ENCODE peak calls at places on chromosomes 11 and 22, in six cellular contexts. One of them, this sample, is unnamed.

GRCh38 chr11:8706673-8707432 is 24.3 kb downstream of the RPL27A start:
- DNase-seq in progenitor cell of endocrine pancreas: no peak
- DNase-seq in T-helper 9 cell: no peak
- DNase-seq in substantia nigra: no peak
- DNase-seq in iPS DF 6.9: no peak
- DNase-seq in H7: no peak
- DNase-seq in this sample: no peak

GRCh38 chr11:43573233-43573632 is 107.3 kb upstream of the HSD17B12 start:
- DNase-seq in substantia nigra: no peak
- DNase-seq in H7: peak; percentile 75
- DNase-seq in progenitor cell of endocrine pancreas: no peak
- DNase-seq in iPS DF 6.9: no peak
- DNase-seq in T-helper 9 cell: no peak
- DNase-seq in this sample: peak; percentile 61

GRCh38 chr11:47305734-47306483 is 36.0 kb downstream of the MADD start:
- DNase-seq in progenitor cell of endocrine pancreas: no peak
- DNase-seq in iPS DF 6.9: no peak
- DNase-seq in H7: no peak
- DNase-seq in T-helper 9 cell: no peak
- DNase-seq in substantia nigra: peak; percentile 62
- DNase-seq in this sample: no peak

GRCh38 chr22:20777420-20778177 is 3.7 kb downstream of the SERPIND1 start:
- DNase-seq in substantia nigra: no peak
- DNase-seq in T-helper 9 cell: no peak
- DNase-seq in progenitor cell of endocrine pancreas: no peak
- DNase-seq in iPS DF 6.9: no peak
- DNase-seq in H7: no peak
- DNase-seq in this sample: no peak

GRCh38 chr11:111913997-111914396 is 1.5 kb downstream of the HSPB2 start:
- DNase-seq in iPS DF 6.9: no peak
- DNase-seq in T-helper 9 cell: no peak
- DNase-seq in substantia nigra: peak; percentile 55
- DNase-seq in H7: no peak
- DNase-seq in progenitor cell of endocrine pancreas: no peak
- DNase-seq in this sample: no peak

GRCh38 chr11:116946414-116946813 is 109.0 kb upstream of the APOA1 start:
- DNase-seq in substantia nigra: no peak
- DNase-seq in H7: no peak
- DNase-seq in T-helper 9 cell: no peak
- DNase-seq in iPS DF 6.9: no peak
- DNase-seq in progenitor cell of endocrine pancreas: no peak
- DNase-seq in this sample: no peak

GRCh38 chr22:17047656-17048055 is 37.1 kb upstream of the IL17RA start:
- DNase-seq in substantia nigra: no peak
- DNase-seq in progenitor cell of endocrine pancreas: no peak
- DNase-seq in T-helper 9 cell: no peak
- DNase-seq in H7: no peak
- DNase-seq in iPS DF 6.9: no peak
- DNase-seq in this sample: no peak

GRCh38 chr11:100383357-100383865 is 303.7 kb upstream of the ARHGAP42 start:
- DNase-seq in progenitor cell of endocrine pancreas: no peak
- DNase-seq in T-helper 9 cell: no peak
- DNase-seq in substantia nigra: no peak
- DNase-seq in H7: no peak
- DNase-seq in iPS DF 6.9: no peak
- DNase-seq in this sample: no peak

GRCh38 chr11:121613724-121614123 is 161.0 kb upstream of the SORL1-AS1 start:
- DNase-seq in T-helper 9 cell: no peak
- DNase-seq in iPS DF 6.9: no peak
- DNase-seq in substantia nigra: no peak
- DNase-seq in H7: no peak
- DNase-seq in progenitor cell of endocrine pancreas: no peak
- DNase-seq in this sample: no peak

GRCh38 chr22:37545703-37546435 is 14.4 kb upstream of the CDC42EP1 start:
- DNase-seq in H7: peak; percentile 97
- DNase-seq in T-helper 9 cell: no peak
- DNase-seq in substantia nigra: no peak
- DNase-seq in progenitor cell of endocrine pancreas: peak; percentile 44
- DNase-seq in iPS DF 6.9: no peak
- DNase-seq in this sample: peak; percentile 90

GRCh38 chr22:25368271-25368670 is 148.8 kb downstream of the CRYBB2 start:
- DNase-seq in iPS DF 6.9: no peak
- DNase-seq in T-helper 9 cell: no peak
- DNase-seq in H7: no peak
- DNase-seq in substantia nigra: no peak
- DNase-seq in progenitor cell of endocrine pancreas: no peak
- DNase-seq in this sample: peak; percentile 56

GRCh38 chr22:20552450-20552894 is 45.1 kb downstream of the MED15 start:
- DNase-seq in substantia nigra: peak; percentile 45
- DNase-seq in progenitor cell of endocrine pancreas: no peak
- DNase-seq in H7: no peak
- DNase-seq in iPS DF 6.9: no peak
- DNase-seq in T-helper 9 cell: no peak
- DNase-seq in this sample: peak; percentile 4

GRCh38 chr22:41801886-41802285 is 1.4 kb downstream of the CCDC134 start:
- DNase-seq in progenitor cell of endocrine pancreas: no peak
- DNase-seq in T-helper 9 cell: no peak
- DNase-seq in substantia nigra: no peak
- DNase-seq in H7: no peak
- DNase-seq in iPS DF 6.9: no peak
- DNase-seq in this sample: no peak

GRCh38 chr22:25492950-25493790 is 71.3 kb upstream of the GRK3 start:
- DNase-seq in H7: no peak
- DNase-seq in substantia nigra: no peak
- DNase-seq in iPS DF 6.9: no peak
- DNase-seq in T-helper 9 cell: no peak
- DNase-seq in progenitor cell of endocrine pancreas: no peak
- DNase-seq in this sample: no peak

GRCh38 chr22:49881856-49882255 is 28.2 kb downstream of the ZBED4 start:
- DNase-seq in substantia nigra: no peak
- DNase-seq in iPS DF 6.9: no peak
- DNase-seq in progenitor cell of endocrine pancreas: no peak
- DNase-seq in H7: no peak
- DNase-seq in T-helper 9 cell: no peak
- DNase-seq in this sample: no peak

GRCh38 chr22:23649071-23649501 is 17.0 kb upstream of the DRICH1 start:
- DNase-seq in H7: no peak
- DNase-seq in substantia nigra: no peak
- DNase-seq in iPS DF 6.9: no peak
- DNase-seq in progenitor cell of endocrine pancreas: no peak
- DNase-seq in T-helper 9 cell: no peak
- DNase-seq in this sample: no peak

GRCh38 chr11:75194147-75194546 is 43.2 kb downstream of the SLCO2B1 start:
- DNase-seq in substantia nigra: no peak
- DNase-seq in T-helper 9 cell: no peak
- DNase-seq in iPS DF 6.9: no peak
- DNase-seq in progenitor cell of endocrine pancreas: no peak
- DNase-seq in H7: no peak
- DNase-seq in this sample: no peak

GRCh38 chr11:35678471-35678870 is 15.9 kb downstream of the TRIM44 start:
- DNase-seq in progenitor cell of endocrine pancreas: no peak
- DNase-seq in iPS DF 6.9: no peak
- DNase-seq in T-helper 9 cell: no peak
- DNase-seq in substantia nigra: no peak
- DNase-seq in H7: no peak
- DNase-seq in this sample: no peak

GRCh38 chr11:110486176-110486575 is 56.4 kb downstream of the FDX1 start:
- DNase-seq in H7: no peak
- DNase-seq in progenitor cell of endocrine pancreas: no peak
- DNase-seq in T-helper 9 cell: no peak
- DNase-seq in iPS DF 6.9: no peak
- DNase-seq in substantia nigra: no peak
- DNase-seq in this sample: no peak

GRCh38 chr11:112834277-112834755 is 126.9 kb upstream of the NCAM1 start:
- DNase-seq in T-helper 9 cell: no peak
- DNase-seq in progenitor cell of endocrine pancreas: no peak
- DNase-seq in H7: no peak
- DNase-seq in iPS DF 6.9: no peak
- DNase-seq in substantia nigra: peak; percentile 49
- DNase-seq in this sample: no peak

GRCh38 chr11:26319906-26320305 is 12.0 kb upstream of the ANO3 start:
- DNase-seq in T-helper 9 cell: no peak
- DNase-seq in substantia nigra: no peak
- DNase-seq in progenitor cell of endocrine pancreas: no peak
- DNase-seq in iPS DF 6.9: no peak
- DNase-seq in H7: no peak
- DNase-seq in this sample: peak; percentile 11

GRCh38 chr22:20968281-20968977 is 1.4 kb downstream of the AIFM3 start:
- DNase-seq in T-helper 9 cell: no peak
- DNase-seq in progenitor cell of endocrine pancreas: no peak
- DNase-seq in H7: peak; percentile 43
- DNase-seq in substantia nigra: no peak
- DNase-seq in iPS DF 6.9: no peak
- DNase-seq in this sample: no peak

GRCh38 chr11:72643547-72643946 is 30.7 kb downstream of the PDE2A start:
- DNase-seq in T-helper 9 cell: no peak
- DNase-seq in progenitor cell of endocrine pancreas: no peak
- DNase-seq in H7: no peak
- DNase-seq in substantia nigra: no peak
- DNase-seq in iPS DF 6.9: no peak
- DNase-seq in this sample: no peak

GRCh38 chr11:1653541-1654387 is 24.2 kb downstream of the KRTAP5-5 start:
- DNase-seq in substantia nigra: no peak
- DNase-seq in T-helper 9 cell: no peak
- DNase-seq in progenitor cell of endocrine pancreas: no peak
- DNase-seq in iPS DF 6.9: no peak
- DNase-seq in H7: no peak
- DNase-seq in this sample: no peak

GRCh38 chr11:75112200-75112599 is 15.5 kb upstream of the OR2AT4 start:
- DNase-seq in substantia nigra: no peak
- DNase-seq in progenitor cell of endocrine pancreas: no peak
- DNase-seq in T-helper 9 cell: no peak
- DNase-seq in iPS DF 6.9: no peak
- DNase-seq in H7: no peak
- DNase-seq in this sample: no peak

GRCh38 chr11:77176996-77177395 is 49.0 kb downstream of the MYO7A start:
- DNase-seq in T-helper 9 cell: no peak
- DNase-seq in H7: no peak
- DNase-seq in progenitor cell of endocrine pancreas: no peak
- DNase-seq in substantia nigra: no peak
- DNase-seq in iPS DF 6.9: no peak
- DNase-seq in this sample: no peak

GRCh38 chr11:11218287-11218986 is 134.6 kb downstream of the CSNK2A3 start:
- DNase-seq in progenitor cell of endocrine pancreas: no peak
- DNase-seq in H7: no peak
- DNase-seq in T-helper 9 cell: no peak
- DNase-seq in iPS DF 6.9: no peak
- DNase-seq in substantia nigra: no peak
- DNase-seq in this sample: peak; percentile 27

GRCh38 chr22:17712441-17712840 is 61.8 kb downstream of the BID start:
- DNase-seq in iPS DF 6.9: no peak
- DNase-seq in progenitor cell of endocrine pancreas: no peak
- DNase-seq in H7: no peak
- DNase-seq in substantia nigra: no peak
- DNase-seq in T-helper 9 cell: no peak
- DNase-seq in this sample: no peak

GRCh38 chr11:22558638-22559037 is 67.0 kb downstream of the FANCF start:
- DNase-seq in substantia nigra: no peak
- DNase-seq in T-helper 9 cell: no peak
- DNase-seq in progenitor cell of endocrine pancreas: no peak
- DNase-seq in iPS DF 6.9: no peak
- DNase-seq in H7: no peak
- DNase-seq in this sample: no peak

GRCh38 chr11:8283510-8284272 is 20.0 kb upstream of the LMO1 start:
- DNase-seq in H7: peak; percentile 85
- DNase-seq in substantia nigra: no peak
- DNase-seq in iPS DF 6.9: no peak
- DNase-seq in progenitor cell of endocrine pancreas: peak; percentile 49
- DNase-seq in T-helper 9 cell: no peak
- DNase-seq in this sample: peak; percentile 70

GRCh38 chr22:23790819-23791736 is 4.3 kb downstream of the SMARCB1 start:
- DNase-seq in iPS DF 6.9: no peak
- DNase-seq in progenitor cell of endocrine pancreas: no peak
- DNase-seq in T-helper 9 cell: no peak
- DNase-seq in H7: peak; percentile 16
- DNase-seq in substantia nigra: no peak
- DNase-seq in this sample: no peak

GRCh38 chr11:11213117-11213516 is 139.9 kb downstream of the CSNK2A3 start:
- DNase-seq in H7: no peak
- DNase-seq in iPS DF 6.9: no peak
- DNase-seq in progenitor cell of endocrine pancreas: no peak
- DNase-seq in substantia nigra: no peak
- DNase-seq in T-helper 9 cell: no peak
- DNase-seq in this sample: no peak

GRCh38 chr11:43810929-43811596 is 69.6 kb upstream of the ALKBH3 start:
- DNase-seq in iPS DF 6.9: no peak
- DNase-seq in progenitor cell of endocrine pancreas: no peak
- DNase-seq in substantia nigra: no peak
- DNase-seq in T-helper 9 cell: no peak
- DNase-seq in H7: no peak
- DNase-seq in this sample: no peak

GRCh38 chr11:19577391-19577831 is 135.2 kb upstream of the NAV2 start:
- DNase-seq in progenitor cell of endocrine pancreas: no peak
- DNase-seq in iPS DF 6.9: no peak
- DNase-seq in T-helper 9 cell: no peak
- DNase-seq in substantia nigra: no peak
- DNase-seq in H7: no peak
- DNase-seq in this sample: no peak

GRCh38 chr11:20112291-20113146 is 47.8 kb downstream of the DBX1 start:
- DNase-seq in iPS DF 6.9: no peak
- DNase-seq in progenitor cell of endocrine pancreas: no peak
- DNase-seq in substantia nigra: peak; percentile 33
- DNase-seq in H7: no peak
- DNase-seq in T-helper 9 cell: no peak
- DNase-seq in this sample: peak; percentile 58

GRCh38 chr11:8008212-8008611 is 21.1 kb downstream of the EIF3F start:
- DNase-seq in H7: peak; percentile 47
- DNase-seq in progenitor cell of endocrine pancreas: no peak
- DNase-seq in iPS DF 6.9: no peak
- DNase-seq in substantia nigra: no peak
- DNase-seq in T-helper 9 cell: no peak
- DNase-seq in this sample: peak; percentile 39

GRCh38 chr22:42353883-42354727 is 78.1 kb downstream of the NFAM1 start:
- DNase-seq in iPS DF 6.9: no peak
- DNase-seq in T-helper 9 cell: no peak
- DNase-seq in substantia nigra: no peak
- DNase-seq in progenitor cell of endocrine pancreas: no peak
- DNase-seq in H7: peak; percentile 85
- DNase-seq in this sample: peak; percentile 62

GRCh38 chr11:86440305-86440716 is 65.6 kb downstream of the CCDC81 start:
- DNase-seq in T-helper 9 cell: no peak
- DNase-seq in substantia nigra: no peak
- DNase-seq in H7: no peak
- DNase-seq in iPS DF 6.9: no peak
- DNase-seq in progenitor cell of endocrine pancreas: no peak
- DNase-seq in this sample: no peak

This sample was measured in iPS-NIHi11.